ENCODE peak calls at places on chromosome 2, in five cellular contexts. One of them, this sample, is unnamed.

GRCh38 chr2:142675398-142675797 is 202.1 kb upstream of the KYNU start:
- DNase-seq in WERI-Rb-1: no peak
- DNase-seq in MM.1S: no peak
- DNase-seq in heart left ventricle: no peak
- DNase-seq in BJ: no peak
- DNase-seq in this sample: no peak

GRCh38 chr2:27710640-27711430 is 47.1 kb downstream of the SLC4A1AP start:
- DNase-seq in WERI-Rb-1: no peak
- DNase-seq in MM.1S: no peak
- DNase-seq in heart left ventricle: no peak
- DNase-seq in BJ: no peak
- DNase-seq in this sample: no peak

GRCh38 chr2:219911541-219911940 is 284.1 kb downstream of the SLC4A3 start:
- DNase-seq in WERI-Rb-1: no peak
- DNase-seq in MM.1S: no peak
- DNase-seq in heart left ventricle: no peak
- DNase-seq in BJ: no peak
- DNase-seq in this sample: no peak

GRCh38 chr2:182248362-182248761 is 178.5 kb downstream of the PDE1A start:
- DNase-seq in WERI-Rb-1: peak; percentile 41
- DNase-seq in MM.1S: no peak
- DNase-seq in heart left ventricle: peak; percentile 19
- DNase-seq in BJ: no peak
- DNase-seq in this sample: no peak

GRCh38 chr2:237669628-237670351 is 42.4 kb downstream of the LRRFIP1 start:
- DNase-seq in WERI-Rb-1: peak; percentile 69
- DNase-seq in MM.1S: no peak
- DNase-seq in heart left ventricle: peak; percentile 83
- DNase-seq in BJ: peak; percentile 99
- DNase-seq in this sample: no peak

GRCh38 chr2:28356095-28356911 is 36.4 kb upstream of the FOSL2 start:
- DNase-seq in WERI-Rb-1: no peak
- DNase-seq in MM.1S: no peak
- DNase-seq in heart left ventricle: peak; percentile 92
- DNase-seq in BJ: peak; percentile 71
- DNase-seq in this sample: no peak

GRCh38 chr2:171893824-171894611 is at the start of gene SLC25A12:
- DNase-seq in WERI-Rb-1: peak; percentile 86
- DNase-seq in MM.1S: peak; percentile 89
- DNase-seq in heart left ventricle: peak; percentile 87
- DNase-seq in BJ: peak; percentile 19
- DNase-seq in this sample: peak; percentile 74

GRCh38 chr2:156340818-156341481 is 8.4 kb upstream of the NR4A2 start:
- DNase-seq in WERI-Rb-1: peak; percentile 42
- DNase-seq in MM.1S: peak; percentile 61
- DNase-seq in heart left ventricle: no peak
- DNase-seq in BJ: no peak
- DNase-seq in this sample: no peak

GRCh38 chr2:68917034-68917718 is 35.5 kb downstream of the GKN2 start:
- DNase-seq in WERI-Rb-1: no peak
- DNase-seq in MM.1S: no peak
- DNase-seq in heart left ventricle: no peak
- DNase-seq in BJ: no peak
- DNase-seq in this sample: no peak

GRCh38 chr2:12126325-12126724 is 379.9 kb downstream of the LPIN1 start:
- DNase-seq in WERI-Rb-1: no peak
- DNase-seq in MM.1S: no peak
- DNase-seq in heart left ventricle: no peak
- DNase-seq in BJ: no peak
- DNase-seq in this sample: no peak
- H3K27me3 ChIP-seq in WERI-Rb-1: no peaks in the 10 kb centered on the region
- H3K27me3 ChIP-seq in MM.1S: no peaks in the 10 kb centered on the region
- H3K27me3 ChIP-seq in heart left ventricle: no peaks in the 10 kb centered on the region
- H3K27me3 ChIP-seq in BJ: no peaks in the 10 kb centered on the region
- H3K27me3 ChIP-seq in this sample: no peaks in the 10 kb centered on the region

GRCh38 chr2:63488118-63488713 is 100.1 kb downstream of the WDPCP start:
- DNase-seq in WERI-Rb-1: peak; percentile 21
- DNase-seq in MM.1S: peak; percentile 26
- DNase-seq in heart left ventricle: no peak
- DNase-seq in BJ: no peak
- DNase-seq in this sample: no peak

GRCh38 chr2:63484481-63484880 is 103.8 kb downstream of the WDPCP start:
- DNase-seq in WERI-Rb-1: no peak
- DNase-seq in MM.1S: no peak
- DNase-seq in heart left ventricle: no peak
- DNase-seq in BJ: no peak
- DNase-seq in this sample: no peak

GRCh38 chr2:63484901-63485300 is 103.4 kb downstream of the WDPCP start:
- DNase-seq in WERI-Rb-1: no peak
- DNase-seq in MM.1S: no peak
- DNase-seq in heart left ventricle: no peak
- DNase-seq in BJ: no peak
- DNase-seq in this sample: no peak

DNA sequence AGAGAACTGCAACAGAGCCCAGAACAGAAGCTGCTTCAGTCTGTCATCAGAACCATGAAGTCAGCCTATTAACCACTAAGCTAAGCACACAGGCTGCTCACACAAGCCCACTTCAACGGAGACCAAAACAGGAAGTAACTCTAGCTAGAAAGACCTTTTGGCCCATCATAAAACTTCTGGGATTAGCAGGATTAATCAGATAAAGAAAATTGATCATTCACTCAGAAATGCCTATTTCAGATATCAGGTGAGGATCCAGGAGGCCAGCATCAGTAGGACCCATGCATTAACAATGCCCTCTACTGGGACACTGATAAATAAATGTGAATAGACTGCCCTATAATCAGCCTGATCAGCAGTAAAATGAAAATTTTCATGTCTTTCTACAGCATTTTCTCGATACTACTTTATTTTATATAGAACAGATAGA is 101.4 kb downstream of the WDPCP start:
- DNase-seq in WERI-Rb-1: peak; percentile 11
- DNase-seq in MM.1S: no peak
- DNase-seq in heart left ventricle: no peak
- DNase-seq in BJ: no peak
- DNase-seq in this sample: peak; percentile 5
- TF ChIP-seq CTCF in WERI-Rb-1: peak; percentile 14
- TF ChIP-seq CTCF in MM.1S: no peak
- TF ChIP-seq CTCF in heart left ventricle: no peak
- TF ChIP-seq CTCF in BJ: no peak
- TF ChIP-seq CTCF in this sample: peak; percentile 33

GRCh38 chr2:79180092-79180491 is 20.5 kb upstream of the REG3A start:
- DNase-seq in WERI-Rb-1: no peak
- DNase-seq in MM.1S: no peak
- DNase-seq in heart left ventricle: no peak
- DNase-seq in BJ: no peak
- DNase-seq in this sample: no peak
- H3K27me3 ChIP-seq in WERI-Rb-1: peaks cover 47% of the 10 kb centered on the region
- H3K27me3 ChIP-seq in MM.1S: no peaks in the 10 kb centered on the region
- H3K27me3 ChIP-seq in heart left ventricle: no peaks in the 10 kb centered on the region
- H3K27me3 ChIP-seq in BJ: no peaks in the 10 kb centered on the region
- H3K27me3 ChIP-seq in this sample: no peaks in the 10 kb centered on the region

DNA sequence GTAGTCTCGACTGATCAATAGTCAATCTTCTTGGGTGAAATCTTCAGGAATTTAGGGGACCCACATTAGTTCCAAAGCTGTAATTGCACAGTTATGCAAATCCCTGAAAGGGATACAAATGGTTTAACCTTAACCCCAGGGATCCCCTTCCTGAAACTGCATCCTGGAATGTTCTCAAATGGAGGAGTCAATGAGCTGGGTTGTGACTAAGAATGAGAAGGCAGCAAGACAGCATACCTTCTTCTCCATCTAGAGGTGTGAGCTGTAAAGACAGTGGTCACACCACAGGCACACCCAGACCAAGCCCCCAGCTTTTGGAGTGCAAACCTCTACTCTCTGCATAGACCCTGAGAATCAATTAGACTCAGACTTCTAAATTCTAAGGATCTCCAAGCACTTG is 164.7 kb upstream of the MEIS1 start:
- DNase-seq in WERI-Rb-1: no peak
- DNase-seq in MM.1S: no peak
- DNase-seq in heart left ventricle: no peak
- DNase-seq in BJ: no peak
- DNase-seq in this sample: no peak
- TF ChIP-seq CTCF in WERI-Rb-1: no peak
- TF ChIP-seq CTCF in MM.1S: no peak
- TF ChIP-seq CTCF in heart left ventricle: no peak
- TF ChIP-seq CTCF in BJ: no peak
- TF ChIP-seq CTCF in this sample: no peak

GRCh38 chr2:203993011-203993410 is 56.4 kb downstream of the ICOS start:
- DNase-seq in WERI-Rb-1: no peak
- DNase-seq in MM.1S: no peak
- DNase-seq in heart left ventricle: no peak
- DNase-seq in BJ: no peak
- DNase-seq in this sample: no peak
- H3K27me3 ChIP-seq in WERI-Rb-1: no peaks in the 10 kb centered on the region
- H3K27me3 ChIP-seq in MM.1S: no peaks in the 10 kb centered on the region
- H3K27me3 ChIP-seq in heart left ventricle: no peaks in the 10 kb centered on the region
- H3K27me3 ChIP-seq in BJ: no peaks in the 10 kb centered on the region
- H3K27me3 ChIP-seq in this sample: no peaks in the 10 kb centered on the region

GRCh38 chr2:119104414-119104813 is 54.1 kb downstream of the C1QL2 start:
- DNase-seq in WERI-Rb-1: no peak
- DNase-seq in MM.1S: no peak
- DNase-seq in heart left ventricle: no peak
- DNase-seq in BJ: no peak
- DNase-seq in this sample: no peak
- TF ChIP-seq CTCF in WERI-Rb-1: peak; percentile 25
- TF ChIP-seq CTCF in MM.1S: no peak
- TF ChIP-seq CTCF in heart left ventricle: no peak
- TF ChIP-seq CTCF in BJ: no peak
- TF ChIP-seq CTCF in this sample: no peak

GRCh38 chr2:102618452-102619413 is 620 bp upstream of the SLC9A2 start:
- DNase-seq in WERI-Rb-1: peak; percentile 7
- DNase-seq in MM.1S: no peak
- DNase-seq in heart left ventricle: no peak
- DNase-seq in BJ: no peak
- DNase-seq in this sample: peak; percentile 80

GRCh38 chr2:102621630-102622029 is 2.3 kb downstream of the SLC9A2 start:
- DNase-seq in WERI-Rb-1: no peak
- DNase-seq in MM.1S: no peak
- DNase-seq in heart left ventricle: no peak
- DNase-seq in BJ: no peak
- DNase-seq in this sample: no peak

GRCh38 chr2:102622646-102623045 is 3.3 kb downstream of the SLC9A2 start:
- DNase-seq in WERI-Rb-1: no peak
- DNase-seq in MM.1S: no peak
- DNase-seq in heart left ventricle: no peak
- DNase-seq in BJ: no peak
- DNase-seq in this sample: no peak

GRCh38 chr2:102619414-102620319 is at the start of gene SLC9A2:
- DNase-seq in WERI-Rb-1: no peak
- DNase-seq in MM.1S: peak; percentile 26
- DNase-seq in heart left ventricle: no peak
- DNase-seq in BJ: no peak
- DNase-seq in this sample: peak; percentile 77

GRCh38 chr2:102620367-102620766 is 1.0 kb downstream of the SLC9A2 start:
- DNase-seq in WERI-Rb-1: no peak
- DNase-seq in MM.1S: no peak
- DNase-seq in heart left ventricle: no peak
- DNase-seq in BJ: no peak
- DNase-seq in this sample: peak; percentile 50
- H3K27me3 ChIP-seq in WERI-Rb-1: peaks cover 85% of the 10 kb centered on the region
- H3K27me3 ChIP-seq in MM.1S: peaks cover 9% of the 10 kb centered on the region
- H3K27me3 ChIP-seq in heart left ventricle: peaks cover 14% of the 10 kb centered on the region
- H3K27me3 ChIP-seq in BJ: peaks cover 17% of the 10 kb centered on the region
- H3K27me3 ChIP-seq in this sample: no peaks in the 10 kb centered on the region

GRCh38 chr2:216283038-216283900 is 89.0 kb downstream of the MARCHF4 start:
- DNase-seq in WERI-Rb-1: peak; percentile 76
- DNase-seq in MM.1S: no peak
- DNase-seq in heart left ventricle: no peak
- DNase-seq in BJ: no peak
- DNase-seq in this sample: peak; percentile 51
- TF ChIP-seq CTCF in WERI-Rb-1: peak; percentile 96
- TF ChIP-seq CTCF in MM.1S: peak; percentile 17
- TF ChIP-seq CTCF in heart left ventricle: no peak
- TF ChIP-seq CTCF in BJ: peak; percentile 31
- TF ChIP-seq CTCF in this sample: peak; percentile 54

GRCh38 chr2:115190459-115190858 is 748.0 kb downstream of the DPP10 start:
- DNase-seq in WERI-Rb-1: peak; percentile 92
- DNase-seq in MM.1S: no peak
- DNase-seq in heart left ventricle: no peak
- DNase-seq in BJ: no peak
- DNase-seq in this sample: no peak
- H3K27me3 ChIP-seq in WERI-Rb-1: no peaks in the 10 kb centered on the region
- H3K27me3 ChIP-seq in MM.1S: no peaks in the 10 kb centered on the region
- H3K27me3 ChIP-seq in heart left ventricle: no peaks in the 10 kb centered on the region
- H3K27me3 ChIP-seq in BJ: no peaks in the 10 kb centered on the region
- H3K27me3 ChIP-seq in this sample: no peaks in the 10 kb centered on the region

This sample was measured in Caco-2.